ENCODE peak calls at places on chromosomes 3 and 15, in five cellular contexts. Q, D, C, J and M are unnamed samples.

GRCh38 chr3:147616998-147617619 is 207.9 kb downstream of the ZIC1 start:
- DNase-seq in Q (peak; percentile 18), D (no peak), C (no peak), J (no peak), M (peak; percentile 77)

GRCh38 chr3:185421577-185422232 is 58.8 kb downstream of the MAP3K13 start:
- DNase-seq in Q (no peak), D (no peak), C (no peak), J (no peak), M (no peak)

GRCh38 chr15:100570282-100570681 is 31.7 kb downstream of the LINS1 start:
- DNase-seq in Q (no peak), D (peak; percentile 66), C (peak; percentile 27), J (no peak), M (no peak)

GRCh38 chr15:60649845-60650548 is 171.1 kb upstream of the ICE2 start:
- DNase-seq in Q (peak; percentile 41), D (no peak), C (no peak), J (no peak), M (peak; percentile 74)

GRCh38 chr3:123084738-123085237 is 18.0 kb downstream of the PDIA5 start:
- DNase-seq in Q (peak; percentile 60), D (no peak), C (no peak), J (no peak), M (no peak)

GRCh38 chr3:127632441-127632840 is 3.5 kb downstream of the PODXL2 start:
- DNase-seq in Q (no peak), D (no peak), C (no peak), J (no peak), M (no peak)

GRCh38 chr3:123586131-123586530 is 1.3 kb upstream of the HACD2 start:
- DNase-seq in Q (peak; percentile 72), D (peak; percentile 9), C (peak; percentile 38), J (no peak), M (peak; percentile 90)

GRCh38 chr3:105504440-105504951 is 137.8 kb downstream of the ALCAM start:
- DNase-seq in Q (no peak), D (no peak), C (no peak), J (no peak), M (no peak)

GRCh38 chr3:127757979-127758378 is 64.3 kb downstream of the MGLL start:
- DNase-seq in Q (no peak), D (no peak), C (no peak), J (no peak), M (no peak)

GRCh38 chr3:40574661-40575060 is 49.9 kb downstream of the ZNF621 start:
- DNase-seq in Q (no peak), D (peak; percentile 23), C (no peak), J (no peak), M (no peak)

GRCh38 chr3:127228866-127229265 is 35.9 kb downstream of the PRR23E start:
- DNase-seq in Q (no peak), D (no peak), C (no peak), J (no peak), M (no peak)

GRCh38 chr15:49627407-49627877 is 6.6 kb downstream of the DTWD1 start:
- DNase-seq in Q (peak; percentile 30), D (no peak), C (peak; percentile 2), J (peak; percentile 93), M (no peak)

GRCh38 chr15:56244811-56245576 is 1.3 kb upstream of the RFX7 start:
- DNase-seq in Q (peak; percentile 85), D (peak; percentile 12), C (peak; percentile 43), J (no peak), M (peak; percentile 9)

GRCh38 chr15:58332676-58333400 is 99.0 kb upstream of the LIPC start:
- DNase-seq in Q (peak; percentile 77), D (peak; percentile 36), C (peak; percentile 43), J (peak; percentile 69), M (no peak)

GRCh38 chr3:43998841-43999805 is 242.6 kb upstream of the TOPAZ1 start:
- DNase-seq in Q (no peak), D (no peak), C (peak; percentile 70), J (no peak), M (peak; percentile 89)

GRCh38 chr15:64209680-64210334 is 47.0 kb upstream of the PPIB start:
- DNase-seq in Q (peak; percentile 32), D (peak; percentile 29), C (peak; percentile 33), J (peak; percentile 20), M (peak; percentile 21)

GRCh38 chr3:196336319-196337145 is 1.7 kb downstream of the TM4SF19 start:
- DNase-seq in Q (no peak), D (peak; percentile 24), C (no peak), J (no peak), M (no peak)

GRCh38 chr15:71588746-71589145 is 221.6 kb upstream of the NR2E3 start:
- DNase-seq in Q (peak; percentile 10), D (no peak), C (peak; percentile 53), J (no peak), M (peak; percentile 35)

GRCh38 chr3:26960382-26960781 is 337.8 kb downstream of the LRRC3B start:
- DNase-seq in Q (no peak), D (no peak), C (no peak), J (no peak), M (no peak)

GRCh38 chr15:61421938-61422337 is 192.8 kb upstream of the RORA start:
- DNase-seq in Q (peak; percentile 2), D (no peak), C (no peak), J (no peak), M (no peak)

GRCh38 chr3:22450785-22451400 is 699.9 kb upstream of the ZNF385D start:
- DNase-seq in Q (no peak), D (no peak), C (no peak), J (no peak), M (no peak)

GRCh38 chr3:64889991-64890390 is 202.2 kb upstream of the ADAMTS9 start:
- DNase-seq in Q (no peak), D (no peak), C (no peak), J (no peak), M (peak; percentile 11)

GRCh38 chr3:152267319-152267689 is 1.4 kb upstream of the MBNL1 start:
- DNase-seq in Q (no peak), D (no peak), C (no peak), J (no peak), M (no peak)

GRCh38 chr3:119085070-119085439 is 50.4 kb upstream of the IGSF11 start:
- DNase-seq in Q (no peak), D (no peak), C (no peak), J (no peak), M (peak; percentile 49)

GRCh38 chr15:91865486-91865885 is 12.0 kb downstream of the SLCO3A1 start:
- DNase-seq in Q (no peak), D (no peak), C (no peak), J (no peak), M (no peak)
- H3K4me1 ChIP-seq in Q (no peaks in the 10 kb centered on the region), D (no peaks in the 10 kb centered on the region), C (peaks cover 28% of the 10 kb centered on the region), J (peaks cover 50% of the 10 kb centered on the region), M (peaks cover 25% of the 10 kb centered on the region)

GRCh38 chr3:15768421-15769255 is 29.1 kb downstream of the ANKRD28 start:
- DNase-seq in Q (peak; percentile 83), D (no peak), C (peak; percentile 93), J (peak; percentile 83), M (no peak)
- TF ChIP-seq REST in Q (no peak), D (no peak), C (no peak), J (no peak), M (no peak)

GRCh38 chr3:53602866-53603265 is 108.5 kb downstream of the CACNA1D start:
- DNase-seq in Q (no peak), D (no peak), C (no peak), J (no peak), M (no peak)
- H3K4me1 ChIP-seq in Q (no peaks in the 10 kb centered on the region), D (no peaks in the 10 kb centered on the region), C (no peaks in the 10 kb centered on the region), J (no peaks in the 10 kb centered on the region), M (no peaks in the 10 kb centered on the region)

DNA sequence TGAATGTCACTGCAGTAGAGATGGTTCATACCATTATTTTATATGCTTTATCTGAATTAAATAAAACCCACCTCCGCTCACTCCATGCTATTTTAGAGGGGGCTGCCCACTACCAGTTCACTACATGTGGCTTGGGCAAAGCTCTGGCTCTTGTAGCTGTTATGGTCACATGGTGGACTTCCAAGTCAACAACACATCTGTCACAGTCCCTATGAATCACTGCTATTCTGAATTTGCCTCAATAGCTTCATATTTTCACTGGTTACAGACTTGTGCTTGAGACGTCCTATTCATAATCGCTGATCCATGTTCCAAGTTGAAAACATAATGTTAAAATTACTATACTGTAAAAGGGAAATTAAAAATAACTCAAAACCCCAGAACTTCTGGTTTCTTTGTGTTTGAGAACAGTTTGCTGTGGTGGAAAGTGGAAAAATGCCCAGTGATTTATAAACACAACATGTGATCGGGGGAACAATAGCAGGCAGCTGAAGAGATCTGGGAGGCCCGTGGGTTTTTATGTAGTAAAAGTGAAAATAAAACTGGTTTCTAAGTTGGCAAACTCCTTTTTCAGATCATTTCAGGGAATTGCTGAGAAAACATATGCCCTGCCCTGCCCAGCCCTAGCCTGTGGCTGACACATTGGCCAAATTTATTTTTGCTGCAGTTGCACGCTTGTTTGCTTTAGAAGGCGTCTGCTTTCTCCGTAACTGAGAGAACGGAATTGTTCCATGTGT is 128.8 kb upstream of the PRR23C start:
- DNase-seq in Q (no peak), D (no peak), C (no peak), J (peak; percentile 8), M (no peak)
- TF ChIP-seq REST in Q (no peak), D (no peak), C (no peak), J (no peak), M (no peak)

GRCh38 chr15:70267879-70268278 is 170.2 kb upstream of the TLE3 start:
- DNase-seq in Q (no peak), D (no peak), C (no peak), J (no peak), M (no peak)
- H3K4me1 ChIP-seq in Q (peaks cover 11% of the 10 kb centered on the region), D (no peaks in the 10 kb centered on the region), C (peaks cover 46% of the 10 kb centered on the region), J (peaks cover 27% of the 10 kb centered on the region), M (no peaks in the 10 kb centered on the region)

GRCh38 chr3:34363871-34364270 is 565.4 kb downstream of the PDCD6IP start:
- DNase-seq in Q (no peak), D (no peak), C (no peak), J (no peak), M (no peak)
- TF ChIP-seq REST in Q (no peak), D (no peak), C (no peak), J (no peak), M (no peak)

GRCh38 chr3:118057086-118057485 is 977.6 kb downstream of the IGSF11 start:
- DNase-seq in Q (no peak), D (no peak), C (no peak), J (no peak), M (no peak)

GRCh38 chr3:118055381-118055780 is 979.3 kb downstream of the IGSF11 start:
- DNase-seq in Q (no peak), D (no peak), C (no peak), J (no peak), M (no peak)

DNA sequence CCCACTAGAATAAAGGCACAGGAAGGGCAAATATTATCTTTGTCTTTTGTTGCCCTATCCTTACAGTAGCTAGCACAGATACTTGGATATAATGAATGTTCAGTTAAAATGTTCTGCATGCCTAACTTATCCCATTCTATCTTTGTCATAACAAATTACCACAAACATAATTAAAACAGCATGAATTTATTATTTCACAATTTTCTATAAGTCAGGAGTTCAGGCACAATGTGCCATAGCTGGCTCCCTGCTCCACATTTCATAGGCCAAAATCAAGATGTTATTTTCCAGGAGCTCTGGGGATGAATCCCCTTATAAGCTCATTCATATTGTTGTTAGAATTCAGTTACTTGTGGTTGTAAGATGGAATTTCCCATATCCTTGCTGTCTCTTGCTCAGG is 975.5 kb downstream of the IGSF11 start:
- DNase-seq in Q (no peak), D (no peak), C (no peak), J (no peak), M (no peak)
- H3K4me1 ChIP-seq in Q (no peaks in the 10 kb centered on the region), D (no peaks in the 10 kb centered on the region), C (no peaks in the 10 kb centered on the region), J (no peaks in the 10 kb centered on the region), M (no peaks in the 10 kb centered on the region)

GRCh38 chr3:149586871-149587270 is 71.0 kb downstream of the WWTR1 start:
- DNase-seq in Q (no peak), D (no peak), C (no peak), J (peak; percentile 88), M (no peak)
- TF ChIP-seq REST in Q (no peak), D (no peak), C (no peak), J (no peak), M (no peak)

GRCh38 chr15:42094512-42094963 is at the start of gene PLA2G4D:
- DNase-seq in Q (no peak), D (no peak), C (no peak), J (no peak), M (no peak)
- H3K4me1 ChIP-seq in Q (peaks cover 63% of the 10 kb centered on the region), D (no peaks in the 10 kb centered on the region), C (no peaks in the 10 kb centered on the region), J (peaks cover 2% of the 10 kb centered on the region), M (peaks cover 4% of the 10 kb centered on the region)